ENCODE peak calls at places on chromosome 5, in six cellular contexts. T, B, X, F, G and Q are unnamed samples.

GRCh38 chr5:74201334-74202081 is 439.0 kb downstream of the ENC1 start:
- DNase-seq in T (no peak), X (no peak), B (peak), G (no peak), F (no peak), Q (peak)

GRCh38 chr5:61184708-61185107 is 22.4 kb upstream of the SMIM15 start:
- DNase-seq in B (peak), T (no peak), X (no peak), F (no peak), G (no peak), Q (no peak)

GRCh38 chr5:9156282-9156681 is 389.6 kb downstream of the SEMA5A start:
- DNase-seq in F (no peak), T (peak), G (no peak), B (peak), X (no peak), Q (peak)

GRCh38 chr5:96657068-96657467 is 5.1 kb upstream of the CAST start:
- DNase-seq in G (no peak), X (peak), T (no peak), F (no peak), B (peak), Q (peak)

GRCh38 chr5:141618030-141618803 is 583 bp downstream of the DIAPH1 start:
- DNase-seq in B (peak), F (peak), X (peak), T (peak), G (peak), Q (no peak)

GRCh38 chr5:139746691-139747582 is 48.7 kb upstream of the PSD2 start:
- DNase-seq in B (peak), X (no peak), G (no peak), T (no peak), F (peak), Q (peak)

GRCh38 chr5:59152701-59153245 is 569.9 kb downstream of the RAB3C start:
- DNase-seq in B (no peak), T (no peak), X (no peak), G (no peak), F (no peak), Q (no peak)

GRCh38 chr5:107670028-107670926 is 460 bp downstream of the EFNA5 start:
- DNase-seq in G (peak), F (peak), X (no peak), B (peak), T (peak), Q (peak)

GRCh38 chr5:2302169-2302568 is 419.4 kb upstream of the IRX4 start:
- DNase-seq in G (no peak), T (no peak), X (no peak), F (no peak), B (no peak), Q (no peak)

GRCh38 chr5:1474875-1475543 is 29.8 kb upstream of the SLC6A3 start:
- DNase-seq in B (no peak), T (no peak), G (no peak), X (no peak), F (peak), Q (no peak)

GRCh38 chr5:96648023-96648422 is 14.2 kb upstream of the CAST start:
- DNase-seq in B (no peak), F (no peak), T (no peak), G (no peak), X (no peak), Q (no peak)

GRCh38 chr5:83400712-83401111 is 70.8 kb upstream of the VCAN start:
- DNase-seq in B (no peak), G (no peak), X (no peak), T (no peak), F (no peak), Q (no peak)

GRCh38 chr5:96661841-96662724 is at the start of gene CAST:
- DNase-seq in B (peak), G (peak), F (peak), T (peak), X (peak), Q (peak)

GRCh38 chr5:27590503-27590902 is 552.1 kb upstream of the CDH9 start:
- DNase-seq in T (no peak), B (no peak), F (no peak), X (no peak), G (no peak), Q (no peak)

GRCh38 chr5:55923873-55924500 is 70.8 kb downstream of the IL6ST start:
- DNase-seq in F (no peak), G (no peak), X (no peak), T (no peak), B (no peak), Q (no peak)

GRCh38 chr5:144004751-144005150 is 165.7 kb downstream of the YIPF5 start:
- DNase-seq in F (no peak), G (no peak), X (no peak), T (no peak), B (no peak), Q (no peak)

GRCh38 chr5:170693701-170694100 is 89.8 kb upstream of the GABRP start:
- DNase-seq in G (no peak), T (no peak), F (no peak), B (no peak), X (no peak), Q (no peak)

GRCh38 chr5:163731256-163731655 is 225.8 kb downstream of the MAT2B start:
- DNase-seq in G (no peak), F (no peak), B (no peak), T (no peak), X (no peak), Q (no peak)

GRCh38 chr5:116521173-116521872 is 53.3 kb downstream of the SEMA6A start:
- DNase-seq in G (no peak), F (no peak), B (no peak), X (no peak), T (no peak), Q (no peak)

GRCh38 chr5:9265391-9266287 is 280.2 kb downstream of the SEMA5A start:
- DNase-seq in G (peak), F (no peak), T (no peak), B (peak), X (no peak), Q (no peak)

GRCh38 chr5:175378444-175379028 is 65.4 kb downstream of the DRD1 start:
- DNase-seq in F (no peak), T (no peak), B (peak), X (peak), G (peak), Q (no peak)

GRCh38 chr5:9479981-9480380 is 65.9 kb downstream of the SEMA5A start:
- DNase-seq in X (no peak), G (no peak), F (no peak), T (no peak), B (no peak), Q (no peak)

GRCh38 chr5:140157032-140157781 is 17.8 kb upstream of the CYSTM1 start:
- DNase-seq in B (peak), X (peak), G (peak), T (peak), F (peak), Q (peak)

GRCh38 chr5:168291281-168291960 is at the start of gene WWC1:
- DNase-seq in X (peak), G (peak), B (peak), F (peak), T (peak), Q (peak)

DNA sequence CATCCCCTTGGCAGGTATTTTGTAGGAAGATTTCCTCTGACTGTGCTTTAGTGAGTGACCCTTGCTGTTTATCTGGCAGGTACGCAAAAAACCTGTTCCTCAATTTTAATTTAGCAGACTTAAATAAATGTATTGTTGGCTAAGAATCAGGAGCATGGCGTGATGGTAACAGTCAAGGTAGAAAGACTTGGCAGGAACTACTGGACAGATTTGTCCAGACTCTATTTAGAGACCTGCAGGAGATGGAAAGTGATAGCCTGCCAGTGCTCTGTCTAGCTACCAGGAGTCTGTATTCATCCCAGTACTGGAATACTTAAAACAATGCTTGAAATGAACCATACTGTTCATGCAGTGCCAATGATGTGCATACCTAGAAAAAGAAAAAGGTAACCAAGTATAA is 78.8 kb upstream of the MAST4 start:
- DNase-seq in G (no peak), T (no peak), B (no peak), X (no peak), F (no peak), Q (no peak)
- TF ChIP-seq CTCF in G (no peak), T (no peak), B (no peak), X (no peak), F (no peak), Q (no peak)

GRCh38 chr5:179427032-179427675 is 81.9 kb upstream of the ADAMTS2 start:
- DNase-seq in F (no peak), T (no peak), G (no peak), X (no peak), B (no peak), Q (no peak)
- TF ChIP-seq CTCF in F (no peak), T (no peak), G (no peak), X (no peak), B (no peak), Q (no peak)

GRCh38 chr5:159951387-159951786 is 35.1 kb downstream of the ADRA1B start:
- DNase-seq in F (no peak), X (peak), T (peak), G (no peak), B (peak), Q (no peak)
- TF ChIP-seq CTCF in F (peak), X (peak), T (no peak), G (no peak), B (peak), Q (no peak)

DNA sequence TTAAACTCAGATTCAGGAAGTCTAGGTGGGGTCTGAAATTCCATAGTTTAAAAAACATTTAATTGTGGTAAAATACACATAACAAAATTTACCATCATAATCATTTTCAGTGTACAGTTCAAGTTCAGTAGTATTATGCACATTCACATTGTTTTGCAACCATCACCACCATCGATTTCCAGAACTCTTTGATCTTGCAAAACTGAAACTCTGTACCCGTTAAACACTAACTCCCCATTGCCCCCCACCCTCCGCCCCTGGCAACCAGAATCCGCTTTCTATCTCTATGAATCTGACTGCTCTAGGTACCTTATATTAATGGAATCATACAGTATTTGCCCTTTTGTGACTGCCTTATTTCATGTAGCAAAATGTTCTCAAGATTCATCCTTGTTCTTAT is 117.5 kb downstream of the CEP120 start:
- DNase-seq in T (no peak), G (no peak), B (no peak), F (no peak), X (no peak), Q (no peak)
- TF ChIP-seq CTCF in T (no peak), G (no peak), B (no peak), F (no peak), X (no peak), Q (no peak)

GRCh38 chr5:64958757-64959391 is 190.1 kb downstream of the CWC27 start:
- DNase-seq in X (peak), B (peak), G (no peak), F (no peak), T (no peak), Q (no peak)
- TF ChIP-seq CTCF in X (peak), B (peak), G (no peak), F (peak), T (peak), Q (peak)

GRCh38 chr5:66860199-66860975 is 264.2 kb downstream of the MAST4 start:
- DNase-seq in T (peak), F (no peak), G (no peak), X (no peak), B (no peak), Q (no peak)

GRCh38 chr5:66864240-66864884 is 268.2 kb downstream of the MAST4 start:
- DNase-seq in G (no peak), X (no peak), B (peak), T (peak), F (no peak), Q (peak)

GRCh38 chr5:66856041-66856805 is 260.0 kb downstream of the MAST4 start:
- DNase-seq in G (no peak), T (no peak), B (no peak), F (no peak), X (no peak), Q (no peak)

GRCh38 chr5:66863343-66864170 is 267.4 kb downstream of the MAST4 start:
- DNase-seq in X (no peak), B (no peak), G (no peak), F (no peak), T (no peak), Q (no peak)

DNA sequence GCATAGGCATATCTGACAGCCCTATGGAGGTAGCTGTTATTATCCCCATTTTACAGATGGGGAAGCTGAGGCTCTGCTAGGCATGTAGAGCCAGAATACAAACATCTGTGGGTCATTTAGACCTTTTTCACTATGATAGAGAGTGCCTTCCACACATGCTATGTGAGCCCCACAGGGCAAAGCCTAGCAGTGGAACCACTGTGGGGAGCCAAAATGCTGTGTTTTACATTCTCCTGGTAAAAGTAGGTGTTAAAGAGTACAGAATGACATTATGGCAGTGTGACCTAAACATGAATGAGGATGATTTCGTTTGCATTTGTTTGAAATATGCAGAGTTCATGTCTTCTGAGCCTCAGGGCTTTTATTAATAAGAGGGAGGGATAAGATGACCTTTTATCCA is 265.2 kb downstream of the MAST4 start:
- DNase-seq in X (no peak), F (no peak), G (no peak), T (no peak), B (no peak), Q (no peak)
- TF ChIP-seq CTCF in X (no peak), F (no peak), G (no peak), T (no peak), B (no peak), Q (no peak)